ENCODE peak calls at places on chromosomes 13 and 19, in four cellular contexts. F is NCI-H1694 treated with DMSO at 0.1 percent for 48 hours, W is GM19239, A is T-helper 1 cell. E is an unnamed sample.

GRCh38 chr19:14502334-14503092 is 6.6 kb upstream of the GIPC1 start:
- DNase-seq in F (no peak), W (no peak), A (no peak), E (peak; percentile 32)

GRCh38 chr19:12866416-12867119 is 14.7 kb downstream of the DNASE2 start:
- DNase-seq in F (no peak), W (no peak), A (no peak), E (no peak)

GRCh38 chr19:17950310-17951150 is 16.4 kb upstream of the KCNN1 start:
- DNase-seq in F (peak; percentile 10), W (no peak), A (peak; percentile 54), E (peak; percentile 3)

GRCh38 chr13:67353031-67353430 is 122.9 kb upstream of the PCDH9 start:
- DNase-seq in F (no peak), W (no peak), A (no peak), E (no peak)

GRCh38 chr13:113489549-113490495 is 689 bp downstream of the DCUN1D2 start:
- DNase-seq in F (no peak), W (no peak), A (no peak), E (peak; percentile 67)

GRCh38 chr19:38565686-38566105 is 52.1 kb downstream of the MAP4K1 start:
- DNase-seq in F (no peak), W (no peak), A (no peak), E (no peak)

GRCh38 chr19:13849991-13850909 is 26.7 kb upstream of the NANOS3 start:
- DNase-seq in F (no peak), W (no peak), A (peak; percentile 67), E (peak; percentile 81)

GRCh38 chr13:77374786-77375185 is 47.9 kb upstream of the MYCBP2 start:
- DNase-seq in F (peak; percentile 39), W (no peak), A (no peak), E (no peak)

GRCh38 chr13:49587311-49587847 is 2.0 kb upstream of the RCBTB1 start:
- DNase-seq in F (no peak), W (no peak), A (no peak), E (no peak)

GRCh38 chr13:95573226-95573625 is 20.7 kb downstream of the CLDN10 start:
- DNase-seq in F (no peak), W (no peak), A (no peak), E (no peak)

GRCh38 chr13:23828086-23828485 is 61.1 kb downstream of the MIPEP start:
- DNase-seq in F (no peak), W (no peak), A (no peak), E (no peak)

GRCh38 chr13:29594310-29594709 is 1.2 kb downstream of the SLC7A1 start:
- DNase-seq in F (peak; percentile 17), W (peak; percentile 32), A (peak; percentile 10), E (peak; percentile 8)

GRCh38 chr19:16435238-16435911 is 36.4 kb downstream of the EPS15L1 start:
- DNase-seq in F (no peak), W (no peak), A (no peak), E (no peak)

GRCh38 chr13:32443111-32443510 is 15.2 kb upstream of the N4BP2L1 start:
- DNase-seq in F (peak; percentile 2), W (peak; percentile 46), A (peak; percentile 5), E (no peak)

GRCh38 chr13:28655566-28655965 is 3.4 kb upstream of the POMP start:
- DNase-seq in F (no peak), W (no peak), A (no peak), E (no peak)

GRCh38 chr13:62663767-62664166 is 1248.1 kb upstream of the PCDH20 start:
- DNase-seq in F (no peak), W (no peak), A (no peak), E (no peak)

GRCh38 chr13:39106216-39106995 is 68.2 kb downstream of the NHLRC3 start:
- DNase-seq in F (no peak), W (no peak), A (no peak), E (peak; percentile 4)

GRCh38 chr13:45670481-45670880 is 31.6 kb upstream of the CBY2 start:
- DNase-seq in F (peak; percentile 79), W (no peak), A (no peak), E (no peak)

GRCh38 chr19:37907735-37908066 is 693 bp downstream of the SIPA1L3 start:
- DNase-seq in F (no peak), W (no peak), A (no peak), E (no peak)

GRCh38 chr13:109422163-109422562 is 364.2 kb downstream of the IRS2 start:
- DNase-seq in F (no peak), W (no peak), A (no peak), E (no peak)

GRCh38 chr13:41917641-41918040 is 43.3 kb downstream of the VWA8 start:
- DNase-seq in F (no peak), W (no peak), A (no peak), E (no peak)

GRCh38 chr13:49441846-49442245 is 2.0 kb downstream of the CAB39L start:
- DNase-seq in F (no peak), W (no peak), A (no peak), E (no peak)

GRCh38 chr13:98528663-98529064 is 48.2 kb downstream of the STK24 start:
- DNase-seq in F (no peak), W (no peak), A (no peak), E (no peak)

GRCh38 chr19:30069535-30070197 is 127.6 kb downstream of the URI1 start:
- DNase-seq in F (no peak), W (no peak), A (no peak), E (no peak)

GRCh38 chr19:14248578-14249011 is 42.6 kb upstream of the ADGRL1 start:
- DNase-seq in F (peak; percentile 45), W (no peak), A (no peak), E (peak; percentile 12)

GRCh38 chr13:38685974-38686571 is 804 bp upstream of the FREM2 start:
- DNase-seq in F (peak; percentile 15), W (no peak), A (no peak), E (no peak)

GRCh38 chr13:64925284-64925683 is 2304.9 kb downstream of the PCDH9 start:
- DNase-seq in F (no peak), W (no peak), A (no peak), E (no peak)

GRCh38 chr19:10998045-10998533 is 37.3 kb downstream of the SMARCA4 start:
- DNase-seq in F (no peak), W (no peak), A (no peak), E (no peak)

GRCh38 chr13:50248537-50249521 is 233.6 kb downstream of the KCNRG start:
- DNase-seq in F (no peak), W (no peak), A (no peak), E (no peak)

GRCh38 chr13:113603116-113603710 is 18.7 kb downstream of the TFDP1 start:
- DNase-seq in F (no peak), W (no peak), A (no peak), E (no peak)

GRCh38 chr13:99800951-99801350 is 170.6 kb downstream of the ZIC5 start:
- DNase-seq in F (no peak), W (no peak), A (no peak), E (no peak)

GRCh38 chr19:18660051-18660910 is 23.2 kb upstream of the CRTC1 start:
- DNase-seq in F (no peak), W (no peak), A (no peak), E (no peak)

GRCh38 chr13:49053215-49053614 is 77.5 kb downstream of the FNDC3A start:
- DNase-seq in F (no peak), W (no peak), A (no peak), E (no peak)

GRCh38 chr13:30816733-30817132 is 81.4 kb downstream of the ALOX5AP start:
- DNase-seq in F (no peak), W (no peak), A (no peak), E (no peak)